ENCODE peak calls at places on chromosomes 16 and 17, in nine cellular contexts. K is body of pancreas; I is AG04450; R is activated CD4-positive, alpha-beta T cell treated with anti-CD3 and anti-CD28 coated beads, Interleukin-2, amount 10 ng/mL, durations not matched to agents 7 days and 5 days; V is HL-60; M is EL; C is fibroblast of pulmonary artery; S is thoracic aorta; Y is anterior cingulate cortex. G is an unnamed sample.

GRCh38 chr17:8019665-8020064 is 17.2 kb downstream of the GUCY2D start:
- DNase-seq in M (no peak), C (peak), V (no peak), S (no peak), R (no peak), I (no peak), Y (no peak), K (no peak), G (no peak)

GRCh38 chr16:27293343-27293742 is 20.4 kb upstream of the IL4R start:
- DNase-seq in R (no peak), K (no peak), I (no peak), S (no peak), C (no peak), V (no peak), M (no peak), Y (no peak), G (no peak)

GRCh38 chr16:85520853-85521736 is 92.0 kb upstream of the GSE1 start:
- DNase-seq in M (no peak), C (no peak), S (no peak), Y (no peak), R (no peak), I (no peak), K (peak), V (no peak), G (no peak)

GRCh38 chr17:50550661-50551432 is 3.9 kb downstream of the SPATA20 start:
- DNase-seq in C (peak), S (peak), V (peak), I (peak), R (no peak), K (peak), Y (peak), M (peak), G (peak)

GRCh38 chr17:38435795-38436194 is 7.5 kb downstream of the ARHGAP23 start:
- DNase-seq in Y (no peak), C (no peak), S (no peak), R (no peak), K (no peak), I (no peak), M (no peak), V (no peak), G (no peak)

GRCh38 chr17:31052187-31052889 is 42.4 kb upstream of the NF1 start:
- DNase-seq in C (peak), I (peak), V (peak), M (peak), R (no peak), Y (no peak), K (peak), S (peak), G (peak)

GRCh38 chr17:36850794-36851193 is 86.5 kb upstream of the LHX1 start:
- DNase-seq in C (peak), Y (no peak), S (no peak), I (no peak), M (peak), K (no peak), R (no peak), V (no peak), G (peak)

GRCh38 chr17:39591958-39592954 is 15.5 kb downstream of the NEUROD2 start:
- DNase-seq in M (peak), K (peak), V (no peak), Y (peak), S (no peak), R (peak), C (peak), I (no peak), G (peak)

GRCh38 chr16:70253291-70254094 is 1.8 kb upstream of the EXOSC6 start:
- DNase-seq in K (peak), Y (no peak), C (peak), S (no peak), M (peak), V (peak), I (no peak), R (peak), G (peak)

GRCh38 chr16:75225678-75226515 is 7.1 kb downstream of the CTRB1 start:
- DNase-seq in V (no peak), M (no peak), K (peak), C (no peak), R (no peak), I (no peak), S (no peak), Y (no peak), G (no peak)

GRCh38 chr16:8861563-8862308 is 7.1 kb downstream of the CARHSP1 start:
- DNase-seq in I (no peak), K (no peak), C (no peak), Y (no peak), R (no peak), S (no peak), V (no peak), M (no peak), G (no peak)

GRCh38 chr17:47852113-47852949 is 1.4 kb upstream of the SP6 start:
- DNase-seq in V (no peak), Y (no peak), K (no peak), C (no peak), S (no peak), R (no peak), I (no peak), M (no peak), G (no peak)

GRCh38 chr17:69609495-69610315 is 195.2 kb downstream of the MAP2K6 start:
- DNase-seq in V (no peak), K (peak), I (no peak), M (peak), S (no peak), R (no peak), Y (no peak), C (peak), G (peak)

GRCh38 chr16:10992797-10993196 is 48.4 kb downstream of the CLEC16A start:
- DNase-seq in M (peak), I (peak), R (no peak), C (peak), Y (no peak), V (no peak), S (no peak), K (no peak), G (peak)

GRCh38 chr17:83180264-83180995 is 101.0 kb downstream of the METRNL start:
- DNase-seq in M (no peak), C (no peak), S (no peak), K (no peak), Y (no peak), R (no peak), I (no peak), V (no peak), G (no peak)

GRCh38 chr17:57463103-57463885 is 207.0 kb downstream of the MSI2 start:
- DNase-seq in C (peak), I (no peak), M (peak), V (no peak), K (no peak), Y (no peak), R (peak), S (no peak), G (no peak)

GRCh38 chr16:87391324-87391949 is 699 bp upstream of the MAP1LC3B start:
- DNase-seq in K (peak), V (peak), R (no peak), Y (no peak), I (no peak), C (peak), S (no peak), M (peak), G (no peak)

GRCh38 chr17:14919049-14919545 is 346.0 kb downstream of the PMP22 start:
- DNase-seq in V (no peak), S (no peak), K (no peak), I (no peak), C (no peak), Y (no peak), M (no peak), R (no peak), G (no peak)

GRCh38 chr16:19008770-19009169 is 25.0 kb downstream of the TMC7 start:
- DNase-seq in Y (no peak), R (no peak), M (peak), C (peak), S (no peak), I (peak), V (peak), K (no peak), G (no peak)